ENCODE peak calls at places on chromosomes 2 and 18, in five cellular contexts. T is heart left ventricle, S is uterus, F is sigmoid colon, J is transverse colon. V is an unnamed sample.

GRCh38 chr2:217966399-217967068 is 36.3 kb downstream of the TNS1 start:
- DNase-seq in F (peak; percentile 79), S (peak; percentile 13), T (peak; percentile 23), J (no peak), V (no peak)

GRCh38 chr2:227404575-227404974 is 16.8 kb upstream of the SCYGR1 start:
- DNase-seq in T (no peak), F (no peak), J (no peak), S (no peak), V (no peak)

GRCh38 chr2:950627-950992 is at the start of gene SNTG2:
- DNase-seq in T (no peak), S (peak; percentile 41), F (no peak), J (peak; percentile 48), V (no peak)

GRCh38 chr2:183250472-183250871 is 126.2 kb downstream of the NUP35 start:
- DNase-seq in J (no peak), F (no peak), T (no peak), S (no peak), V (no peak)

GRCh38 chr2:148253716-148254115 is 232.8 kb downstream of the MBD5 start:
- DNase-seq in T (no peak), S (no peak), J (no peak), F (no peak), V (no peak)

GRCh38 chr2:149661844-149662243 is 74.3 kb upstream of the MMADHC start:
- DNase-seq in F (no peak), T (no peak), S (no peak), J (peak; percentile 25), V (no peak)

GRCh38 chr2:60957643-60958042 is 59.9 kb upstream of the PEX13 start:
- DNase-seq in S (no peak), J (peak; percentile 78), T (no peak), F (no peak), V (no peak)

GRCh38 chr18:79784965-79785770 is 12.6 kb upstream of the KCNG2 start:
- DNase-seq in F (peak; percentile 42), S (no peak), J (no peak), T (no peak), V (no peak)

GRCh38 chr2:79453918-79454317 is 58.9 kb upstream of the CTNNA2 start:
- DNase-seq in T (no peak), S (no peak), F (no peak), J (no peak), V (no peak)

GRCh38 chr2:99035920-99036319 is 99.9 kb upstream of the CRACDL start:
- DNase-seq in J (no peak), F (no peak), T (no peak), S (no peak), V (no peak)

GRCh38 chr2:43051316-43051715 is 175.1 kb downstream of the ZFP36L2 start:
- DNase-seq in T (no peak), S (peak; percentile 13), J (peak; percentile 48), F (peak; percentile 37), V (no peak)

GRCh38 chr2:221318751-221319150 is 253.4 kb downstream of the EPHA4 start:
- DNase-seq in S (no peak), J (no peak), T (no peak), F (no peak), V (no peak)

GRCh38 chr2:23096905-23097602 is 287.9 kb upstream of the KLHL29 start:
- DNase-seq in J (no peak), T (no peak), F (no peak), S (no peak), V (no peak)

GRCh38 chr2:130019402-130019801 is 39.9 kb downstream of the RAB6C start:
- DNase-seq in F (no peak), T (no peak), J (no peak), S (no peak), V (no peak)

GRCh38 chr2:70767699-70768584 is at the start of gene ADD2:
- DNase-seq in S (no peak), T (peak; percentile 45), J (peak; percentile 9), F (no peak), V (no peak)

GRCh38 chr2:63796376-63796775 is 45.3 kb upstream of the UGP2 start:
- DNase-seq in S (no peak), T (no peak), J (no peak), F (no peak), V (no peak)

GRCh38 chr2:20231632-20232031 is 6.7 kb upstream of the SDC1 start:
- DNase-seq in S (no peak), T (no peak), J (peak; percentile 90), F (no peak), V (no peak)

GRCh38 chr2:158211516-158211915 is 109.8 kb downstream of the UPP2 start:
- DNase-seq in S (no peak), F (no peak), J (no peak), T (no peak), V (no peak)

GRCh38 chr18:64311859-64312258 is 163.0 kb upstream of the LINC00305 start:
- DNase-seq in J (no peak), T (no peak), S (no peak), F (no peak), V (no peak)
- H3K9me3 ChIP-seq in J (no peaks in the 10 kb centered on the region), T (peaks cover 18% of the 10 kb centered on the region), S (no peaks in the 10 kb centered on the region), F (no peaks in the 10 kb centered on the region), V (no peaks in the 10 kb centered on the region)

GRCh38 chr18:26931659-26932058 is 66.2 kb upstream of the AQP4 start:
- DNase-seq in T (no peak), S (no peak), F (no peak), J (no peak), V (no peak)
- H3K4me3 ChIP-seq in T (no peak overlapping the region), S (no peak overlapping the region), F (no peak overlapping the region), J (no peak overlapping the region), V (no peak overlapping the region)

GRCh38 chr2:176084629-176085119 is 912 bp upstream of the EVX2 start:
- DNase-seq in T (no peak), S (no peak), F (no peak), J (no peak), V (no peak)
- H3K9me3 ChIP-seq in T (no peaks in the 10 kb centered on the region), S (no peaks in the 10 kb centered on the region), F (no peaks in the 10 kb centered on the region), J (no peaks in the 10 kb centered on the region), V (peaks cover 25% of the 10 kb centered on the region)

DNA sequence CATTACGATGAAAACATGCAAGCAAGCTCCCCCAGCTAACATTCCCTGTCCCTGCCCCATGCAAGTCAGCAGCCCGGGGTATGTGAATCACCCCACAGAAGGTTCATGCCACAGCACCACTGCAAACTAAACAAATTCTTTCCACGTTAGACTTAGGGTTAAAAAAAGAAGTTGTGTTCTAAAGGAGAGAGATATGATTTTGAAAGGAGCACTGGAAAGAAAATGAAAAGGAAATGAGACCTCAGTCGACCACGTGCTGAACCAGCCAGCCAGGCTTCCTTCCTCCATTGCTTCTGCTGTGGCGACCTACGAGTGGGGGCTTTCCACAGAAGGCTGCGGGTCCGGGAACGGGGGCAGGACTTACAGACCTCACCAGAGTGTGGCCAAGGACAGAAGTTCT is 52.0 kb downstream of the ARL4C start:
- DNase-seq in T (peak; percentile 43), F (no peak), S (no peak), J (peak; percentile 45), V (peak; percentile 49)
- H3K4me3 ChIP-seq in T (no peak overlapping the region), F (no peak overlapping the region), S (no peak overlapping the region), J (no peak overlapping the region), V (no peak overlapping the region)

GRCh38 chr18:72605350-72605749 is 61.2 kb upstream of the CBLN2 start:
- DNase-seq in J (no peak), T (no peak), S (no peak), F (no peak), V (no peak)
- H3K9me3 ChIP-seq in J (no peaks in the 10 kb centered on the region), T (no peaks in the 10 kb centered on the region), S (no peaks in the 10 kb centered on the region), F (peaks cover 3% of the 10 kb centered on the region), V (no peaks in the 10 kb centered on the region)

GRCh38 chr2:195356920-195357440 is 300.0 kb upstream of the SLC39A10 start:
- DNase-seq in F (no peak), T (no peak), J (no peak), S (no peak), V (no peak)

GRCh38 chr2:195356026-195356425 is 301.0 kb upstream of the SLC39A10 start:
- DNase-seq in J (no peak), S (no peak), F (no peak), T (no peak), V (no peak)

GRCh38 chr2:195352581-195352980 is 304.4 kb upstream of the SLC39A10 start:
- DNase-seq in J (no peak), S (no peak), T (no peak), F (no peak), V (no peak)
- H3K4me3 ChIP-seq in J (no peak overlapping the region), S (no peak overlapping the region), T (no peak overlapping the region), F (no peak overlapping the region), V (no peak overlapping the region)